ENCODE peak calls at places on chromosome 18, in seven cellular contexts. M is fibroblast of lung, I is epithelial cell of esophagus, U is thoracic aorta, D is CD14-positive monocyte, F is brain microvascular endothelial cell, A is GM23338. H is an unnamed sample.

GRCh38 chr18:43680096-43680495 is 402.8 kb upstream of the SYT4 start:
- DNase-seq in M (peak; percentile 9), I (peak; percentile 6), U (no peak), D (no peak), F (no peak), A (no peak), H (no peak)

GRCh38 chr18:5268874-5269273 is 26.7 kb downstream of the ZBTB14 start:
- DNase-seq in M (no peak), I (no peak), U (no peak), D (no peak), F (no peak), A (no peak), H (no peak)

GRCh38 chr18:23618862-23619387 is 32.6 kb upstream of the NPC1 start:
- DNase-seq in M (no peak), I (no peak), U (no peak), D (peak; percentile 59), F (no peak), A (peak; percentile 86), H (no peak)

GRCh38 chr18:58668897-58669296 is 2.4 kb upstream of the MALT1 start:
- DNase-seq in M (peak; percentile 83), I (peak; percentile 77), U (no peak), D (no peak), F (peak; percentile 11), A (no peak), H (no peak)

GRCh38 chr18:5462227-5462626 is 81.6 kb downstream of the EPB41L3 start:
- DNase-seq in M (no peak), I (no peak), U (no peak), D (no peak), F (no peak), A (no peak), H (no peak)

GRCh38 chr18:59696311-59697235 is 650 bp downstream of the CCBE1 start:
- DNase-seq in M (peak; percentile 67), I (peak; percentile 72), U (no peak), D (no peak), F (peak; percentile 42), A (peak; percentile 81), H (no peak)

GRCh38 chr18:25464211-25464610 is 112.2 kb upstream of the ZNF521 start:
- DNase-seq in M (peak; percentile 66), I (no peak), U (no peak), D (no peak), F (peak; percentile 1), A (no peak), H (no peak)

GRCh38 chr18:11051462-11051861 is 97.9 kb downstream of the PIEZO2 start:
- DNase-seq in M (no peak), I (no peak), U (no peak), D (no peak), F (no peak), A (no peak), H (no peak)

GRCh38 chr18:56501896-56502295 is 136.5 kb downstream of the TXNL1 start:
- DNase-seq in M (peak; percentile 69), I (no peak), U (no peak), D (no peak), F (no peak), A (no peak), H (no peak)

GRCh38 chr18:55592106-55592505 is 4.1 kb upstream of the TCF4 start:
- DNase-seq in M (no peak), I (no peak), U (no peak), D (no peak), F (no peak), A (no peak), H (no peak)

GRCh38 chr18:58316943-58317342 is 272.9 kb downstream of the NEDD4L start:
- DNase-seq in M (no peak), I (no peak), U (no peak), D (no peak), F (no peak), A (no peak), H (no peak)

GRCh38 chr18:22170421-22171262 is 1.3 kb downstream of the GATA6 start:
- DNase-seq in M (peak; percentile 78), I (peak; percentile 58), U (no peak), D (no peak), F (peak; percentile 77), A (peak; percentile 51), H (peak; percentile 87)

GRCh38 chr18:21484851-21485636 is 115.5 kb downstream of the ESCO1 start:
- DNase-seq in M (peak; percentile 53), I (peak; percentile 21), U (no peak), D (no peak), F (peak; percentile 3), A (no peak), H (no peak)

GRCh38 chr18:67402543-67402942 is 114.0 kb downstream of the DSEL start:
- DNase-seq in M (peak; percentile 92), I (peak; percentile 40), U (no peak), D (no peak), F (peak; percentile 74), A (no peak), H (no peak)

GRCh38 chr18:77858331-77858730 is 608.7 kb downstream of the GALR1 start:
- DNase-seq in M (no peak), I (no peak), U (no peak), D (no peak), F (no peak), A (no peak), H (no peak)

GRCh38 chr18:79585395-79586370 is 93.9 kb upstream of the CTDP1 start:
- DNase-seq in M (no peak), I (no peak), U (no peak), D (no peak), F (no peak), A (no peak), H (no peak)

GRCh38 chr18:74497778-74498177 is 1.6 kb downstream of the CNDP2 start:
- DNase-seq in M (no peak), I (no peak), U (no peak), D (no peak), F (no peak), A (no peak), H (no peak)

GRCh38 chr18:51110073-51110797 is 80.2 kb downstream of the SMAD4 start:
- DNase-seq in M (peak; percentile 11), I (peak; percentile 50), U (no peak), D (no peak), F (peak; percentile 33), A (peak; percentile 83), H (peak; percentile 89)

GRCh38 chr18:47050468-47050867 is 15.0 kb upstream of the ELOA2 start:
- DNase-seq in M (peak; percentile 44), I (peak; percentile 63), U (no peak), D (no peak), F (peak; percentile 39), A (peak; percentile 66), H (no peak)

GRCh38 chr18:22320736-22321135 is 97.0 kb downstream of the CTAGE1 start:
- DNase-seq in M (no peak), I (no peak), U (no peak), D (no peak), F (no peak), A (no peak), H (no peak)

GRCh38 chr18:26215247-26215970 is 10.8 kb upstream of the TAF4B start:
- DNase-seq in M (no peak), I (no peak), U (no peak), D (no peak), F (no peak), A (no peak), H (peak; percentile 23)

GRCh38 chr18:5287854-5288253 is 7.7 kb downstream of the ZBTB14 start:
- DNase-seq in M (no peak), I (no peak), U (no peak), D (no peak), F (no peak), A (no peak), H (no peak)

GRCh38 chr18:70415823-70416488 is 127.1 kb downstream of the SOCS6 start:
- DNase-seq in M (no peak), I (peak; percentile 84), U (no peak), D (no peak), F (no peak), A (no peak), H (no peak)

DNA sequence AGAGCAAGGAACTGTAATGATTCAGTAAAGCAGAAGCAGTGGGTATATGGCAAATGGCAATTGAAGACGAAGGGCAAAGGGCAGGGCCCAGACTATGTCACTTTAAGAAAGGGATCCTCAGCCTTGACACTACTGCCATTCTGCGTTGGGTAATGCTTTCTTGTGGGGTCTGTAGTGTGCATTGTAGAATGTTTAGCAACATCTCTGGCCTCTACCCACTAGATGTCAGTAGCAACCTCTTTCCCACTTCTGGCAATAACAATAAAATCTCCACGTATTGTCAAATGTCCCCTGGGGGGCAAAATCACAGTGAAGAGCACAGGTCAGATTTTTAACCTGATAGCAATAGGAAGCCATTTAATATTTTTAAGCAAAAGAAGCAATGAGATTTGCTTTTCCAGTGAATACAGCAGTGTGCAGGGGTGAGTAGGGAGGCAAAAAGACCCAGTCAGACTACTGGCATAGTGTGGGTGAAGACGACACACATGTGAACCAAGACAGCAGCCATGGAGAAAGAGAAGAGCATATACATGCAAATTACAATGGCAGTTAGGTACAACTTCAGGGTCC is 209.5 kb downstream of the DYM start:
- DNase-seq in M (peak; percentile 25), I (peak; percentile 25), U (no peak), D (no peak), F (peak; percentile 31), A (peak; percentile 50), H (no peak)
- TF ChIP-seq CTCF in M (peak; percentile 67), I (peak; percentile 40), U (no peak), D (no peak), F (peak; percentile 72), A (peak; percentile 69), H (peak; percentile 61)

DNA sequence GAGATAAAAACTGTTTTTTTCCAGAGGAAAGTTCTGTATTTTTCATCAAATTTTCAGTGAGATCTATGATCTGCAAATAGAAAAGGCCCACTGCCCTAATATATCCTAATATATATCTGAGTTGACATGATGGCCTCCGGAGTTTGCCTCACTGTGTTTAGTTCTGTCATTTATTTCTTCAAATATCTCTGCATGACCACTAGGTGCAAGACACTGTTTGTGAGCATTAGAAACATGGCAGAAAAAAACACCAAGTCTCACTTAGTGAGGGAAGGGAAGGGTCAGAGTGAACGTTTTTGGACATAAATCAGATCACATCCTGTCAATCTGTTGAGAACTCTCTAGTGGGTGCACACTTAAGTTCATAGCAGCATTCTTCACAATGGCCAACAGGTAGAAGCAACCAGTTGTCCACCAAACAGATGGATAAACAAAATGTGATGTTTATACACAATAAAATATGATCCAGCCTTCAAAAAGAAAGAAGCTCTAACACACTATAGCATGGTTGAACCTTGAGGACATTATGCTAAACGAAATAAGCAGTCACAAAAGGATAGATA is 53.4 kb downstream of the SPIRE1 start:
- DNase-seq in M (no peak), I (no peak), U (no peak), D (no peak), F (no peak), A (no peak), H (no peak)
- TF ChIP-seq CTCF in M (peak; percentile 2), I (no peak), U (no peak), D (peak; percentile 30), F (peak; percentile 37), A (peak; percentile 32), H (peak; percentile 23)

DNA sequence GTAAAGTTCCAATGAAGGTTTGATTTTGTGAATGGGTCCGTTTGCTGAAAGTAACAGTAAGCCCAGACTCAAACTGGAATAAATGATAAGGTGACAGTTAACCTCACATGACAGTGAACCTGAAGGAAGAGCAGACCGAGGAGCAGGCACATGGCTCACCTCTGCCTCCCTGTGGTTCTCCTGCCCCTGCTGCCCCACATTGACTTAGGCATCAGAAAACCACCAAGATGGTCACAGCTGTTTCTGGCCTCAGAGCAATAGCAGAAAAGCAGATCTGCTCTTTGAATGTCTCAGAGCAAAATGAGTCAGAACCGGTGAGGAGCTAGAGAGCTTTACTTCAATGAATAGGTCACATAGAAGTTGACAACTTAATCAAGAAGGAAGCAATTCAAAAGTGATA is 487.6 kb downstream of the METTL4 start:
- DNase-seq in M (no peak), I (peak; percentile 64), U (no peak), D (no peak), F (no peak), A (peak; percentile 59), H (no peak)
- TF ChIP-seq CTCF in M (no peak), I (peak; percentile 72), U (no peak), D (no peak), F (peak; percentile 41), A (peak; percentile 63), H (no peak)

GRCh38 chr18:62811674-62812073 is 96.3 kb downstream of the PHLPP1 start:
- DNase-seq in M (no peak), I (no peak), U (no peak), D (no peak), F (no peak), A (no peak), H (no peak)
- TF ChIP-seq CTCF in M (no peak), I (no peak), U (no peak), D (no peak), F (no peak), A (no peak), H (no peak)

H was measured in osteocyte.